ENCODE peak calls at places on chromosome 9, in ten cellular contexts. One of them, this sample, is unnamed.
A peak's percentile ranks its signal among the peaks of the same experiment; 100 is the strongest.

GRCh38 chr9:117315236-117315635 is 99.6 kb downstream of the ASTN2 start:
- DNase-seq in NCI-H1092: no peak
- DNase-seq in AG09319: no peak
- DNase-seq in astrocyte of the spinal cord: no peak
- DNase-seq in NCI-H1105: no peak
- DNase-seq in activated naive CD8-positive, alpha-beta T cell treated with anti-CD3 and anti-CD28 coated beads, Interleukin-2, amount 50 U/mL, for 16 hours: no peak
- DNase-seq in foreskin fibroblast: no peak
- DNase-seq in stomach: peak; percentile 63
- DNase-seq in naive B cell: no peak
- DNase-seq in mesendoderm: no peak
- DNase-seq in this sample: no peak

GRCh38 chr9:99294850-99295461 is 72.9 kb downstream of the SEC61B start:
- DNase-seq in activated naive CD8-positive, alpha-beta T cell treated with anti-CD3 and anti-CD28 coated beads, Interleukin-2, amount 50 U/mL, for 16 hours: no peak
- DNase-seq in naive B cell: no peak
- DNase-seq in NCI-H1092: no peak
- DNase-seq in mesendoderm: peak; percentile 38
- DNase-seq in foreskin fibroblast: no peak
- DNase-seq in AG09319: no peak
- DNase-seq in stomach: no peak
- DNase-seq in astrocyte of the spinal cord: no peak
- DNase-seq in NCI-H1105: no peak
- DNase-seq in this sample: no peak

GRCh38 chr9:99241106-99241505 is 19.0 kb downstream of the SEC61B start:
- DNase-seq in mesendoderm: no peak
- DNase-seq in astrocyte of the spinal cord: no peak
- DNase-seq in naive B cell: no peak
- DNase-seq in NCI-H1092: no peak
- DNase-seq in stomach: no peak
- DNase-seq in activated naive CD8-positive, alpha-beta T cell treated with anti-CD3 and anti-CD28 coated beads, Interleukin-2, amount 50 U/mL, for 16 hours: no peak
- DNase-seq in AG09319: no peak
- DNase-seq in NCI-H1105: no peak
- DNase-seq in foreskin fibroblast: no peak
- DNase-seq in this sample: no peak

GRCh38 chr9:125428060-125428481 is 166.4 kb downstream of the GAPVD1 start:
- DNase-seq in mesendoderm: peak; percentile 56
- DNase-seq in astrocyte of the spinal cord: no peak
- DNase-seq in stomach: peak; percentile 36
- DNase-seq in naive B cell: peak; percentile 35
- DNase-seq in NCI-H1105: no peak
- DNase-seq in NCI-H1092: no peak
- DNase-seq in activated naive CD8-positive, alpha-beta T cell treated with anti-CD3 and anti-CD28 coated beads, Interleukin-2, amount 50 U/mL, for 16 hours: no peak
- DNase-seq in AG09319: no peak
- DNase-seq in foreskin fibroblast: no peak
- DNase-seq in this sample: no peak

GRCh38 chr9:4375424-4376195 is 75.7 kb upstream of the GLIS3 start:
- DNase-seq in mesendoderm: no peak
- DNase-seq in NCI-H1092: peak; percentile 6
- DNase-seq in activated naive CD8-positive, alpha-beta T cell treated with anti-CD3 and anti-CD28 coated beads, Interleukin-2, amount 50 U/mL, for 16 hours: no peak
- DNase-seq in NCI-H1105: no peak
- DNase-seq in AG09319: no peak
- DNase-seq in naive B cell: no peak
- DNase-seq in astrocyte of the spinal cord: peak; percentile 68
- DNase-seq in stomach: no peak
- DNase-seq in foreskin fibroblast: peak; percentile 66
- DNase-seq in this sample: no peak

GRCh38 chr9:13860926-13861325 is 453.0 kb downstream of the NFIB start:
- DNase-seq in AG09319: no peak
- DNase-seq in stomach: no peak
- DNase-seq in naive B cell: no peak
- DNase-seq in mesendoderm: peak; percentile 57
- DNase-seq in activated naive CD8-positive, alpha-beta T cell treated with anti-CD3 and anti-CD28 coated beads, Interleukin-2, amount 50 U/mL, for 16 hours: no peak
- DNase-seq in foreskin fibroblast: no peak
- DNase-seq in NCI-H1092: no peak
- DNase-seq in NCI-H1105: no peak
- DNase-seq in astrocyte of the spinal cord: no peak
- DNase-seq in this sample: no peak

GRCh38 chr9:94031946-94032345 is 52.3 kb upstream of the PTPDC1 start:
- DNase-seq in naive B cell: no peak
- DNase-seq in mesendoderm: no peak
- DNase-seq in AG09319: no peak
- DNase-seq in NCI-H1105: no peak
- DNase-seq in stomach: no peak
- DNase-seq in astrocyte of the spinal cord: no peak
- DNase-seq in foreskin fibroblast: no peak
- DNase-seq in NCI-H1092: no peak
- DNase-seq in activated naive CD8-positive, alpha-beta T cell treated with anti-CD3 and anti-CD28 coated beads, Interleukin-2, amount 50 U/mL, for 16 hours: no peak
- DNase-seq in this sample: no peak

GRCh38 chr9:129386812-129387177 is 208.7 kb upstream of the IER5L start:
- DNase-seq in NCI-H1105: no peak
- DNase-seq in foreskin fibroblast: no peak
- DNase-seq in stomach: no peak
- DNase-seq in NCI-H1092: no peak
- DNase-seq in naive B cell: no peak
- DNase-seq in astrocyte of the spinal cord: no peak
- DNase-seq in activated naive CD8-positive, alpha-beta T cell treated with anti-CD3 and anti-CD28 coated beads, Interleukin-2, amount 50 U/mL, for 16 hours: no peak
- DNase-seq in mesendoderm: no peak
- DNase-seq in AG09319: no peak
- DNase-seq in this sample: no peak

GRCh38 chr9:36415822-36416515 is 15.9 kb upstream of the RNF38 start:
- DNase-seq in mesendoderm: peak; percentile 90
- DNase-seq in stomach: no peak
- DNase-seq in naive B cell: no peak
- DNase-seq in activated naive CD8-positive, alpha-beta T cell treated with anti-CD3 and anti-CD28 coated beads, Interleukin-2, amount 50 U/mL, for 16 hours: no peak
- DNase-seq in AG09319: no peak
- DNase-seq in NCI-H1105: no peak
- DNase-seq in NCI-H1092: no peak
- DNase-seq in astrocyte of the spinal cord: no peak
- DNase-seq in foreskin fibroblast: no peak
- DNase-seq in this sample: no peak